ENCODE peak calls at places on chromosomes 12 and 14, in four cellular contexts. One of them, this sample, is unnamed.

GRCh38 chr12:56676851-56677601 is 11.1 kb downstream of the PTGES3 start:
- DNase-seq in A549: no peak
- DNase-seq in K562: no peak
- DNase-seq in GM12878: no peak
- DNase-seq in this sample: no peak

GRCh38 chr14:88901199-88901588 is 76.7 kb downstream of the TTC8 start:
- DNase-seq in A549: no peak
- DNase-seq in K562: no peak
- DNase-seq in GM12878: no peak
- DNase-seq in this sample: no peak

GRCh38 chr14:65237956-65238355 is 135.6 kb upstream of the MAX start:
- DNase-seq in A549: no peak
- DNase-seq in K562: peak
- DNase-seq in GM12878: no peak
- DNase-seq in this sample: no peak

GRCh38 chr14:61577506-61577931 is 117.8 kb upstream of the HIF1A start:
- DNase-seq in A549: no peak
- DNase-seq in K562: no peak
- DNase-seq in GM12878: no peak
- DNase-seq in this sample: no peak

GRCh38 chr12:1692895-1693294 is 2.0 kb downstream of the ADIPOR2 start:
- DNase-seq in A549: no peak
- DNase-seq in K562: no peak
- DNase-seq in GM12878: no peak
- DNase-seq in this sample: peak

GRCh38 chr12:75542942-75543341 is 31.5 kb upstream of the KRR1 start:
- DNase-seq in A549: no peak
- DNase-seq in K562: no peak
- DNase-seq in GM12878: no peak
- DNase-seq in this sample: peak

GRCh38 chr14:49893309-49894213 is 679 bp downstream of the ARF6 start:
- DNase-seq in A549: peak
- DNase-seq in K562: peak
- DNase-seq in GM12878: no peak
- DNase-seq in this sample: peak

GRCh38 chr14:69485261-69485660 is 733 bp downstream of the PLEKHD1 start:
- DNase-seq in A549: no peak
- DNase-seq in K562: no peak
- DNase-seq in GM12878: no peak
- DNase-seq in this sample: no peak

GRCh38 chr14:38987781-38988180 is 115.3 kb downstream of the SEC23A start:
- DNase-seq in A549: no peak
- DNase-seq in K562: no peak
- DNase-seq in GM12878: no peak
- DNase-seq in this sample: no peak

GRCh38 chr12:106585237-106585834 is 2.5 kb downstream of the RFX4 start:
- DNase-seq in A549: no peak
- DNase-seq in K562: no peak
- DNase-seq in GM12878: no peak
- DNase-seq in this sample: no peak

GRCh38 chr14:67618617-67619063 is 1.1 kb upstream of the ARG2 start:
- DNase-seq in A549: peak
- DNase-seq in K562: peak
- DNase-seq in GM12878: no peak
- DNase-seq in this sample: peak

DNA sequence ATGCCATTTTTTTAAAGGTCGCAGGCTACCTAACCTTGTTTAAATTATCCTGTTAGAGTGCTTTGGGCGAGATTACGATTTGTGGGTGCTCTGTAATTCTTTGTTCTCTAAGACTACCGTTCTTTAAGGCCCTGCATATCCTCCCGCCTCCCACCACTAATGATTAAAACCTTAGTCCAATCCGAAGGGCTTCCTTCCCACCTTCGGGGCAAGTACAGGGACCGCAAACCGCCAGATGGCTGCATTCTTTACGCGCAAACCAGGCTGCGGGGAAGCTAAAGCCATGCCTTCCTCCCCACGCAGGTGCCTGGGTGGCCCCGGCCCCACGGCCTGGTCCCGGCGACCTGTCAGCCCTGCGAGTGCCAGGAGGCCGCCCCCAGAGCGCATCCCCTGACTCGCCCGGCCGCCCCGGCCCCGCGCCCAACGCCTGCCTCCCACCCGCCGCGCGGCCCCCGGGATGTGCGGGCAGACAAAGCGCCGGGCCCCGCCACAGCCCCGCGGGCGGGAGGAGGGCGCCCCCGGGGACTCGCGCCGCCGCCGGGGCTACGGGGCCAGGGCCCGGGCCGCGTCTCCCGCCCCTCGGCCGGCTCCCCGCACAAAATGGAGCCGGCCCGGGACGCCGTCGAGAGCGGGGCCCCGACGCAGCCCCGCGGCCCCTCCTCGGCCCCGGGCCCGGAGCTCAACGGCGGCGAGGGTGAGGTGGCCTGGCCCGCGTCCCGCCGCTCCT is 672 bp downstream of the NFYB start:
- DNase-seq in A549: peak
- DNase-seq in K562: peak
- DNase-seq in GM12878: peak
- DNase-seq in this sample: peak
- TF ChIP-seq POLR2A in A549: peak
- TF ChIP-seq POLR2A in K562: peak
- TF ChIP-seq POLR2A in GM12878: peak
- TF ChIP-seq POLR2A in this sample: peak

GRCh38 chr12:15782667-15783066 is 6.5 kb downstream of the EPS8 start:
- DNase-seq in A549: no peak
- DNase-seq in K562: no peak
- DNase-seq in GM12878: no peak
- DNase-seq in this sample: no peak
- TF ChIP-seq MAX in A549: no peak
- TF ChIP-seq MAX in K562: no peak
- TF ChIP-seq MAX in GM12878: no peak
- TF ChIP-seq MAX in this sample: no peak

GRCh38 chr12:68162374-68162773 is 2.8 kb upstream of the IFNG start:
- DNase-seq in A549: no peak
- DNase-seq in K562: no peak
- DNase-seq in GM12878: no peak
- DNase-seq in this sample: no peak

GRCh38 chr12:68157295-68157871 is 2.2 kb downstream of the IFNG start:
- DNase-seq in A549: no peak
- DNase-seq in K562: no peak
- DNase-seq in GM12878: no peak
- DNase-seq in this sample: no peak

GRCh38 chr12:68154768-68155167 is 4.8 kb downstream of the IFNG start:
- DNase-seq in A549: no peak
- DNase-seq in K562: no peak
- DNase-seq in GM12878: no peak
- DNase-seq in this sample: no peak

GRCh38 chr12:68159681-68160304 is at the start of gene IFNG:
- DNase-seq in A549: no peak
- DNase-seq in K562: no peak
- DNase-seq in GM12878: peak
- DNase-seq in this sample: no peak

DNA sequence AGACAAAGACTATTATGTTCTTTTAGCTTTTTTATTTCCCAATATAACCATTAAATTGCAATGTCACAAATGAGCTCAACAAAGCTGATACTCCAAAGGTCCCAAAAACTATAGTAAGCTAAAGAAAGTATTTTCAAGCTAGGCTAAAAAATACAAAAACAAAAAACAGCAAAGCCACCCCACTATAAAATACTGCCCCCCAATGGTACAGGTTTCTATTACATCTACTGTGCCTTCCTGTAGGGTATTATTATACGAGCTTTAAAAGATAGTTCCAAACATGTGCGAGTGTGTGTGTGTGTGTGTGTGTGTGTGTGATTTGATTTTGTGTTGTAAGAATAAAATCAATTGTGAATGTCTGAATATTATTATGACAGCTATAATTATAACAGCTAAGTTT is 1.1 kb downstream of the IFNG start:
- DNase-seq in A549: no peak
- DNase-seq in K562: peak
- DNase-seq in GM12878: no peak
- DNase-seq in this sample: peak
- TF ChIP-seq POLR2A in A549: no peak
- TF ChIP-seq POLR2A in K562: no peak
- TF ChIP-seq POLR2A in GM12878: no peak
- TF ChIP-seq POLR2A in this sample: no peak

GRCh38 chr12:22039361-22039760 is 6.7 kb upstream of the CMAS start:
- DNase-seq in A549: no peak
- DNase-seq in K562: no peak
- DNase-seq in GM12878: no peak
- DNase-seq in this sample: no peak
- TF ChIP-seq MAX in A549: no peak
- TF ChIP-seq MAX in K562: no peak
- TF ChIP-seq MAX in GM12878: no peak
- TF ChIP-seq MAX in this sample: no peak

GRCh38 chr14:32201816-32202467 is at the start of gene RNU6-7:
- DNase-seq in A549: no peak
- DNase-seq in K562: no peak
- DNase-seq in GM12878: no peak
- DNase-seq in this sample: peak

GRCh38 chr14:32203928-32204357 is 874 bp upstream of the RNU6-8 start:
- DNase-seq in A549: no peak
- DNase-seq in K562: no peak
- DNase-seq in GM12878: no peak
- DNase-seq in this sample: peak

GRCh38 chr14:32202468-32202865 is 602 bp downstream of the RNU6-8 start:
- DNase-seq in A549: no peak
- DNase-seq in K562: no peak
- DNase-seq in GM12878: no peak
- DNase-seq in this sample: peak

GRCh38 chr14:32201196-32201815 is 539 bp upstream of the RNU6-7 start:
- DNase-seq in A549: peak
- DNase-seq in K562: peak
- DNase-seq in GM12878: no peak
- DNase-seq in this sample: peak

GRCh38 chr14:32202941-32203882 is at the start of gene RNU6-8:
- DNase-seq in A549: peak
- DNase-seq in K562: peak
- DNase-seq in GM12878: peak
- DNase-seq in this sample: peak
- TF ChIP-seq POLR2A in A549: peak
- TF ChIP-seq POLR2A in K562: peak
- TF ChIP-seq POLR2A in GM12878: peak
- TF ChIP-seq POLR2A in this sample: no peak

GRCh38 chr12:66149702-66150398 is 19.3 kb upstream of the LLPH start:
- DNase-seq in A549: no peak
- DNase-seq in K562: peak
- DNase-seq in GM12878: no peak
- DNase-seq in this sample: peak

GRCh38 chr12:66140726-66141125 is 10.2 kb upstream of the LLPH start:
- DNase-seq in A549: no peak
- DNase-seq in K562: no peak
- DNase-seq in GM12878: no peak
- DNase-seq in this sample: peak

GRCh38 chr12:66143868-66144267 is 13.3 kb upstream of the LLPH start:
- DNase-seq in A549: no peak
- DNase-seq in K562: no peak
- DNase-seq in GM12878: no peak
- DNase-seq in this sample: no peak

GRCh38 chr12:66141299-66141698 is 10.7 kb upstream of the LLPH start:
- DNase-seq in A549: no peak
- DNase-seq in K562: no peak
- DNase-seq in GM12878: no peak
- DNase-seq in this sample: no peak

GRCh38 chr12:66144796-66145754 is 14.5 kb upstream of the LLPH start:
- DNase-seq in A549: peak
- DNase-seq in K562: no peak
- DNase-seq in GM12878: no peak
- DNase-seq in this sample: peak
- TF ChIP-seq MAX in A549: no peak
- TF ChIP-seq MAX in K562: no peak
- TF ChIP-seq MAX in GM12878: no peak
- TF ChIP-seq MAX in this sample: no peak

DNA sequence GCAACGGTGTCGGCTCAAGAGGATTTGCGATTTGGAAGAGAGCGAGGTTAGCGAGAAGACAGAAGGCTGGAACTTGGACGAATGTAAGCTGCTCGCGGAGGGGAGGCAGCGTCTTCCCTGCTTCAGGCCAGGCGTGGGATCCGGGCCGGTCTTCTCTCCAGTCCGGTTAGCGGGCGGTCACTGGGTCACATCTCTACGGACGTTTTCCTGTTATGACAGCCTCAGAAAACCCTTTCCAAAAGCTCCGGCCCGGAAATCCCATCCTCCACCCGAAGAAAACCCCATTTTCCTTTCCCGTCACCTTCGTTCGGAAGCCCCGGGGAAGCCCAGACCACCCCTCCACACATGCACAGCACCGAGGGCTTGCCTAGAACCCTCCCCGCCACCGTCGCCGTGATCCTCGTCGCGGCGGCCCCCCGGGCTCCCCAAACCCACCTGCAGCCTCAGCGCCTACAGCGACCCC is 268 bp downstream of the NDUFB1 start:
- DNase-seq in A549: no peak
- DNase-seq in K562: no peak
- DNase-seq in GM12878: no peak
- DNase-seq in this sample: peak
- TF ChIP-seq POLR2A in A549: peak
- TF ChIP-seq POLR2A in K562: peak
- TF ChIP-seq POLR2A in GM12878: peak
- TF ChIP-seq POLR2A in this sample: no peak

DNA sequence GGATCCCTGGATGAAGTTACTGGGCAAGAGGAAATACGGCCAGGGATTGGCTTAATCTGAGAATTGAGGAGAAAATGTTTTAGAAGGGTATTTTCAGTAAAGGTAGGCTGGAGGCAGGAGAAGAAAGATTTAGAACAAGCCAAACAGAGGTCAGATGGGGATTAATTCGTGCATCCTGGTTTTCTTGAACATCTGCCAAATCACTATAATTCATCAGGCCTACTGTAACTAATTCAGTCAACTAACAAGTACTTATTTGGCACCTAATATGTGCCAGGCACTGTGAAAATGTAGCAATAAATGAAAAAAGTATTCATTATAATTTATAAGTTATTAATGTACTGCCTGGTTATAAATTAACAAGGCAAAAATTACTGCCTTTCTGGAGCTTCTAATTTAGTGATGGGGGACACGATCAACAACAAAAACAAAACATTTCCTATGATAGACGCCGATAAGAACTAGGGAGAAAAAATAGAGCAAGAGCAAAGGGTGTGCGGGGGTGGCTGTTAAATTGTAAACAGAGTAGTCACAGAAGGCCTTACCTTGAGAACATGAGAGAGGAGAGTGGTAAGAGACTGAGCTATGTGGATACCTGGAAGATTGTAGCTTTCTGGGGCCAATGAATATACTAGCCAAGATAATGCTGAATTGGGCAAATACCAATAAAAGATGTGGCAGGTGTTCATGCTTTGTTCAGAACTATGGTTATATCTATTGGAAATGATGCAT is 34.1 kb downstream of the DUSP16 start:
- DNase-seq in A549: no peak
- DNase-seq in K562: no peak
- DNase-seq in GM12878: no peak
- DNase-seq in this sample: no peak
- TF ChIP-seq MAX in A549: no peak
- TF ChIP-seq MAX in K562: no peak
- TF ChIP-seq MAX in GM12878: no peak
- TF ChIP-seq MAX in this sample: no peak

This sample was measured in NB4.